ENCODE peak calls at places on chromosomes 7 and 10, in five cellular contexts. O, V, H, D and E are unnamed samples. For H3K4me1, the result is how much of the 10 kb centered on the place peaks cover.

GRCh38 chr7:36393826-36394225 is 4.2 kb downstream of the ANLN start:
- DNase-seq in O (no peak), V (no peak), H (no peak), D (peak), E (no peak)

GRCh38 chr7:2038876-2039728 is 193.6 kb downstream of the MAD1L1 start:
- DNase-seq in O (peak), V (no peak), H (no peak), D (peak), E (peak)

GRCh38 chr10:93379366-93380042 is 102.6 kb downstream of the MYOF start:
- DNase-seq in O (no peak), V (no peak), H (no peak), D (no peak), E (no peak)

GRCh38 chr10:4332764-4333473 is 493.1 kb upstream of the AKR1E2 start:
- DNase-seq in O (no peak), V (no peak), H (no peak), D (no peak), E (peak)

GRCh38 chr10:126621836-126622235 is 48.7 kb downstream of the C10orf90 start:
- DNase-seq in O (no peak), V (no peak), H (no peak), D (no peak), E (no peak)

GRCh38 chr10:4270116-4270515 is 485.1 kb upstream of the KLF6 start:
- DNase-seq in O (no peak), V (no peak), H (no peak), D (no peak), E (no peak)

GRCh38 chr10:79159141-79159619 is 90.4 kb downstream of the ZMIZ1 start:
- DNase-seq in O (no peak), V (no peak), H (no peak), D (no peak), E (no peak)

GRCh38 chr10:83983578-83984255 is 155.6 kb upstream of the GHITM start:
- DNase-seq in O (no peak), V (no peak), H (no peak), D (no peak), E (no peak)

GRCh38 chr10:5534880-5535856 is 10.4 kb downstream of the CALML3 start:
- DNase-seq in O (peak), V (no peak), H (no peak), D (no peak), E (no peak)

GRCh38 chr10:103855424-103855823 is at the start of gene SH3PXD2A:
- DNase-seq in O (peak), V (no peak), H (no peak), D (no peak), E (peak)

GRCh38 chr7:71783779-71784178 is 628.4 kb downstream of the CALN1 start:
- DNase-seq in O (no peak), V (no peak), H (no peak), D (no peak), E (no peak)

GRCh38 chr7:132614428-132615076 is 38.3 kb upstream of the PLXNA4 start:
- DNase-seq in O (peak), V (no peak), H (no peak), D (no peak), E (no peak)

GRCh38 chr10:59793924-59794323 is 40.7 kb upstream of the MRLN start:
- DNase-seq in O (no peak), V (no peak), H (no peak), D (no peak), E (no peak)

GRCh38 chr10:127151541-127151940 is 44.9 kb downstream of the INSYN2A start:
- DNase-seq in O (no peak), V (no peak), H (no peak), D (no peak), E (no peak)

GRCh38 chr7:48052748-48053147 is 17.4 kb downstream of the C7orf57 start:
- DNase-seq in O (no peak), V (no peak), H (no peak), D (no peak), E (peak)

GRCh38 chr10:96904648-96905047 is 72.5 kb downstream of the LCOR start:
- DNase-seq in O (no peak), V (no peak), H (no peak), D (no peak), E (no peak)

GRCh38 chr10:125257521-125258105 is 97.2 kb upstream of the CTBP2 start:
- DNase-seq in O (no peak), V (no peak), H (no peak), D (no peak), E (no peak)

GRCh38 chr7:30931161-30931926 is 19.7 kb downstream of the AQP1 start:
- DNase-seq in O (peak), V (no peak), H (peak), D (no peak), E (no peak)

GRCh38 chr10:124294811-124295770 is 123.6 kb downstream of the OAT start:
- DNase-seq in O (peak), V (no peak), H (no peak), D (no peak), E (no peak)

GRCh38 chr7:138935438-138936079 is 45.6 kb downstream of the KIAA1549 start:
- DNase-seq in O (no peak), V (no peak), H (no peak), D (no peak), E (no peak)

GRCh38 chr10:29840516-29841276 is 205.9 kb upstream of the SVIL start:
- DNase-seq in O (no peak), V (no peak), H (no peak), D (no peak), E (no peak)

GRCh38 chr10:3122034-3122433 is 50.5 kb downstream of the PITRM1 start:
- DNase-seq in O (no peak), V (no peak), H (no peak), D (no peak), E (no peak)

GRCh38 chr7:92932450-92932849 is 96.1 kb upstream of the CDK6 start:
- DNase-seq in O (no peak), V (no peak), H (no peak), D (no peak), E (no peak)

GRCh38 chr10:32377458-32378370 is 30.8 kb upstream of the EPC1 start:
- DNase-seq in O (no peak), V (no peak), H (no peak), D (peak), E (peak)

GRCh38 chr10:110651044-110651958 is 7.2 kb downstream of the RBM20 start:
- DNase-seq in O (no peak), V (no peak), H (no peak), D (peak), E (no peak)

GRCh38 chr10:49158399-49158798 is 24.6 kb upstream of the FAM170B start:
- DNase-seq in O (no peak), V (no peak), H (no peak), D (no peak), E (no peak)

GRCh38 chr10:97722980-97723379 is 9.4 kb downstream of the MARVELD1 start:
- DNase-seq in O (no peak), V (no peak), H (no peak), D (no peak), E (no peak)

GRCh38 chr10:48594799-48595198 is 10.1 kb downstream of the ARHGAP22 start:
- DNase-seq in O (no peak), V (no peak), H (no peak), D (no peak), E (no peak)

GRCh38 chr7:122136033-122136432 is 8.0 kb downstream of the AASS start:
- DNase-seq in O (no peak), V (no peak), H (no peak), D (no peak), E (no peak)

GRCh38 chr10:13162013-13162364 is 631 bp downstream of the MCM10 start:
- DNase-seq in O (no peak), V (no peak), H (no peak), D (no peak), E (no peak)

GRCh38 chr7:27840314-27840713 is 100.4 kb downstream of the TAX1BP1 start:
- DNase-seq in O (no peak), V (peak), H (no peak), D (no peak), E (peak)

GRCh38 chr7:36040679-36041078 is 112.4 kb upstream of the EEPD1 start:
- DNase-seq in O (no peak), V (no peak), H (no peak), D (no peak), E (no peak)

GRCh38 chr7:24709585-24710360 is 47.5 kb downstream of the GSDME start:
- DNase-seq in O (no peak), V (no peak), H (no peak), D (no peak), E (no peak)

GRCh38 chr7:156907656-156908055 is 14.7 kb upstream of the LMBR1 start:
- DNase-seq in O (no peak), V (no peak), H (no peak), D (no peak), E (no peak)

GRCh38 chr10:132045324-132045723 is 20.4 kb upstream of the JAKMIP3 start:
- DNase-seq in O (no peak), V (no peak), H (no peak), D (no peak), E (no peak)

GRCh38 chr7:9231683-9232082 is 798.3 kb downstream of the NXPH1 start:
- DNase-seq in O (no peak), V (no peak), H (no peak), D (no peak), E (no peak)

GRCh38 chr7:105828141-105828540 is 48.3 kb downstream of the ATXN7L1 start:
- DNase-seq in O (no peak), V (no peak), H (no peak), D (no peak), E (no peak)

GRCh38 chr7:51242881-51243518 is 73.6 kb downstream of the COBL start:
- DNase-seq in O (no peak), V (no peak), H (no peak), D (no peak), E (no peak)

GRCh38 chr10:118732253-118733194 is 22.2 kb downstream of the CACUL1 start:
- DNase-seq in O (no peak), V (no peak), H (no peak), D (no peak), E (no peak)
- H3K4me1 ChIP-seq in O (half or more), V (half or more), H (under half), D (under half), E (half or more)

GRCh38 chr10:22911067-22911466 is 16.8 kb upstream of the ARMC3 start:
- DNase-seq in O (no peak), V (no peak), H (no peak), D (no peak), E (no peak)
- H3K27ac ChIP-seq in O (no peak), V (no peak), H (no peak), D (no peak), E (no peak)

DNA sequence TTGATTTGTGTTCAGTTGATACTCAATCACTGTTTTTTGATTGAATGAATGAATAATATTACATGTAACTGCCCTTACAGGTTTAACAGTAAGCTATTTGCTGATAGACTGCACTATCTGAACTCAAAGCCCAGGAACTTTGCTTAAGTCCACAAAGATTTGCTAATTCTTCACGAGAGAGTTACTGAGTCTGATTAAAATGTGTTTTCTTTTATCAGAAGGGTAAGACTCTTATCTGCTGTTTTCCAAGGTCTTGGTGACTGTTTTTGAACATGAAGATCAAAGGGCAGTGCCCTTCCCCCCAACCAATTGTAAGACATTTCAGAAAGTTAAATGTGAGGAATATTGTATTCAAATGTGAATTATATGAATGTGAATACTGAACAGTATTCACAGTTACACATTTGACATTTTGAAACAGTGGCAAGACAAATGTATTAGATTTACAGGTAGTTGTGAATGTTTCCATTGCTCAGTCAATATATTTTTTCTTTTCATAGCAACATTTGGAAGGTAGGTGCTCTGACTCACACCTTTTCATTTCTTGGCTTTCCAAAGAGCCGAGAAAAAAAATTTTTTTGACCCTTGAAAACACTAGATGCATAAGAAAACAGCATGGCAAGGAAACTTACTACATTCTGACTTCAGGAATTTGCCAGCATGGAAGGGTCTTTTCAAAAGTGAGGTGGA is 62.7 kb downstream of the DKK1 start:
- DNase-seq in O (no peak), V (no peak), H (no peak), D (no peak), E (no peak)
- H3K4me1 ChIP-seq in O (under half), V (under half), H (under half), D (under half), E (under half)

DNA sequence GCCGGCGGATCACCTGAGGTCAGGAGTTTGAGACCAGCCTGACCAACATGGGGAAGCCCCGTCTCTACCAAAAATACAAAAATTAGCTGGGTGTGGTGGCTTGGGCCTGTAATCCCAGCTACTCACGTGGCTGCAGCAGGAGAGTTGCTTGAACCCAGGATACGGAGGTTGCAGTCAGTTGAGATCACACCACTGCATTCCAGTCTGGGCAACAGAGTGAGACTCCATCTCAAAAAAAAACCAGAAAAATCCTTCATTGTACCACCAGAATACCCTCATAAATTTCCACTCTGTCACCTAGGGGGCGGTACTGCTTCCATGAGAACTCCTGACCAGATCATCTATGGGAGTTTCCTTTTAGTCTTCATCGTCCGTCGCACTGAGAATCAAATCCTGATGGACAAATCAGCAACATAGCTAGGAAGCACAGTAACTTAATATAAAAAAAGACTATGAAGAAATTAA is 225.8 kb upstream of the KLF14 start:
- DNase-seq in O (no peak), V (no peak), H (no peak), D (peak), E (no peak)
- H3K27ac ChIP-seq in O (peak), V (peak), H (no peak), D (peak), E (peak)

DNA sequence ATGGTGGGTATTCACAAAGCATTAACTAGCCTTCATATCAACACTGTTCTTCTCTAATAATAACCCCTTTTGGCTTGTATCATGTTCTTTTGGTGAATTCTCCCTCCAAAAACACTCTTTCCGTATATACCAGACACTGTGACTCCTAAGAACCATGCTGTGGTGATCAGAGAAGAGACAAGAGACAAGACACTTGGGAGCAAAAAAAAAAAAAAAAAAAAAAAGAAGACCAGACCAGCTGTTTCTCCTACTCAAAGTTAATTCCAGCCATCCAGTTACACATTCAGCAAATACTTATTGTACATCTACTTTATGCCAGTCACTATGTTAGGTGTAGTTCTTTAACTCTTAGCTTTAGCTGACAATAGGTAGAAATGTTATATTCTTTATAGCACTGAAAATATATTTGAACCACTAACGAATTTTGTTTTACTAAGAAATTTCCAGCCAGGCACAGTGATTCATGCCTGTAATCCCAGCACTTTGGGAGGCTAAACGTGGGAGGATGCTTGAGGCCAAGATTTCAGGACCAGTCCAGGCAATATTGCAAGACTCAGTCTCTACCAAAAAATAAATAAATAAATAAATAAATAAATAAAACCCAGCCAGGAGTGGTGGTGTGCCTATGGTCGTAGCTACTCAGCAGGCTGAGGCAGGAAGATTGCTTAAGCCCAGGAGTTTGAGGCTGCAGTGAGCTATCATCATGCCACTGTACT is 40.0 kb downstream of the PIP4K2A start:
- DNase-seq in O (no peak), V (no peak), H (no peak), D (no peak), E (no peak)
- H3K4me1 ChIP-seq in O (under half), V (half or more), H (under half), D (under half), E (half or more)